ENCODE peak calls at places on chromosomes 5 and 9, in five cellular contexts. A is iris pigment epithelial cell, E is GM19239, S is OCI-LY7, V is heart right ventricle. C is an unnamed sample.

GRCh38 chr9:36401179-36401740 is 1.2 kb upstream of the RNF38 start:
- DNase-seq in S (no peak), V (no peak), A (peak), E (peak), C (peak)

GRCh38 chr5:56910123-56910951 is 941 bp downstream of the SETD9 start:
- DNase-seq in E (no peak), A (peak), V (peak), S (no peak), C (peak)

GRCh38 chr5:220008-220407 is 1.9 kb downstream of the SDHA start:
- DNase-seq in V (no peak), S (no peak), E (no peak), A (no peak), C (no peak)

GRCh38 chr9:72912476-72913381 is 40.1 kb downstream of the ALDH1A1 start:
- DNase-seq in A (no peak), E (no peak), V (no peak), S (no peak), C (no peak)

GRCh38 chr9:89655047-89655989 is 50.5 kb downstream of the GADD45G start:
- DNase-seq in E (no peak), V (no peak), A (no peak), S (no peak), C (no peak)

GRCh38 chr5:68395844-68396523 is 180.4 kb downstream of the PIK3R1 start:
- DNase-seq in S (no peak), V (no peak), E (no peak), A (no peak), C (peak)

GRCh38 chr9:19698960-19699359 is 89.9 kb downstream of the SLC24A2 start:
- DNase-seq in V (no peak), A (no peak), S (no peak), E (no peak), C (no peak)

GRCh38 chr5:120655828-120656435 is 191.8 kb downstream of the PRR16 start:
- DNase-seq in V (no peak), S (peak), A (peak), E (no peak), C (no peak)

GRCh38 chr5:152185547-152186234 is 219.4 kb downstream of the NMUR2 start:
- DNase-seq in A (no peak), S (no peak), E (no peak), V (peak), C (no peak)

GRCh38 chr5:33501260-33501659 is 60.5 kb downstream of the TARS1 start:
- DNase-seq in A (no peak), S (no peak), E (no peak), V (no peak), C (no peak)

GRCh38 chr9:132585954-132586829 is 3.8 kb downstream of the BARHL1 start:
- DNase-seq in E (no peak), A (no peak), V (no peak), S (no peak), C (no peak)

GRCh38 chr9:92341578-92341977 is 15.8 kb downstream of the CENPP start:
- DNase-seq in V (no peak), E (no peak), S (no peak), A (no peak), C (no peak)

GRCh38 chr5:138843789-138844461 is 31.2 kb downstream of the LRRTM2 start:
- DNase-seq in E (no peak), V (no peak), A (peak), S (no peak), C (no peak)

GRCh38 chr5:62473209-62473608 is 60.6 kb downstream of the IPO11 start:
- DNase-seq in E (no peak), S (no peak), V (no peak), A (peak), C (no peak)

GRCh38 chr9:105116047-105116868 is 128.2 kb upstream of the SLC44A1 start:
- DNase-seq in A (no peak), E (no peak), S (no peak), V (no peak), C (no peak)

GRCh38 chr5:27240791-27241190 is 202.4 kb upstream of the CDH9 start:
- DNase-seq in V (no peak), E (no peak), S (no peak), A (peak), C (no peak)

GRCh38 chr5:115052948-115053347 is 116.8 kb downstream of the TRIM36 start:
- DNase-seq in V (no peak), A (no peak), E (no peak), S (no peak), C (no peak)

GRCh38 chr5:337565-338130 is 16.1 kb downstream of the AHRR start:
- DNase-seq in A (peak), V (no peak), S (no peak), E (no peak), C (no peak)

GRCh38 chr5:173735691-173736090 is 119.2 kb upstream of the BOD1 start:
- DNase-seq in S (no peak), A (no peak), E (no peak), V (no peak), C (no peak)

GRCh38 chr9:34896112-34896511 is 62.0 kb upstream of the PHF24 start:
- DNase-seq in A (no peak), V (no peak), S (peak), E (no peak), C (no peak)

GRCh38 chr5:10913181-10913810 is 152.3 kb upstream of the DAP start:
- DNase-seq in E (no peak), V (no peak), S (no peak), A (no peak), C (no peak)